ENCODE peak calls at places on chromosomes 5 and 9, in seven cellular contexts. U is lower lobe of right lung, H is PC-3, E is AG04450, C is mammary epithelial cell, F is A549, A is IMR-90. M is an unnamed sample.

GRCh38 chr5:123937230-123937629 is 425.3 kb downstream of the CSNK1G3 start:
- DNase-seq in A (peak), E (no peak), U (no peak), C (peak), F (no peak), H (peak), M (no peak)

GRCh38 chr5:132387649-132388117 is 18.2 kb downstream of the SLC22A5 start:
- DNase-seq in H (peak), U (peak), A (peak), F (peak), C (peak), E (peak), M (peak)

GRCh38 chr9:109843651-109844050 is 63.7 kb downstream of the PALM2AKAP2 start:
- DNase-seq in H (no peak), C (no peak), A (no peak), E (no peak), F (no peak), U (peak), M (no peak)

GRCh38 chr5:168047669-168048111 is 243.8 kb upstream of the WWC1 start:
- DNase-seq in C (no peak), U (no peak), H (no peak), E (no peak), A (no peak), F (no peak), M (no peak)

GRCh38 chr5:60036539-60036938 is 143.0 kb upstream of the PDE4D start:
- DNase-seq in C (no peak), U (no peak), F (no peak), H (no peak), A (no peak), E (no peak), M (no peak)

GRCh38 chr9:97386265-97386633 is 25.6 kb upstream of the TDRD7 start:
- DNase-seq in H (no peak), F (no peak), C (no peak), U (no peak), E (no peak), A (no peak), M (no peak)

GRCh38 chr9:136769710-136770191 is 5.4 kb upstream of the LCN15 start:
- DNase-seq in E (no peak), A (no peak), F (peak), U (no peak), H (peak), C (no peak), M (no peak)

GRCh38 chr5:175694371-175695160 is 36.7 kb downstream of the HRH2 start:
- DNase-seq in A (no peak), E (no peak), H (no peak), F (no peak), C (no peak), U (no peak), M (no peak)

GRCh38 chr9:69411931-69412740 is 87.1 kb downstream of the ENTREP1 start:
- DNase-seq in H (no peak), A (no peak), F (no peak), C (no peak), E (no peak), U (no peak), M (no peak)

GRCh38 chr5:168104811-168105481 is 186.5 kb upstream of the WWC1 start:
- DNase-seq in C (no peak), A (no peak), U (no peak), E (no peak), H (no peak), F (no peak), M (no peak)

GRCh38 chr9:17481565-17481964 is 97.3 kb upstream of the SH3GL2 start:
- DNase-seq in F (no peak), A (no peak), H (no peak), E (no peak), U (no peak), C (no peak), M (no peak)

GRCh38 chr5:141050622-141051525 is at the start of gene PCDHB1:
- DNase-seq in H (peak), A (no peak), U (no peak), F (no peak), C (peak), E (no peak), M (no peak)

GRCh38 chr9:112075009-112075378 is 100.1 kb downstream of the SUSD1 start:
- DNase-seq in H (no peak), U (no peak), E (no peak), F (no peak), C (no peak), A (no peak), M (no peak)

GRCh38 chr5:175867587-175868347 is 3.6 kb upstream of the CPLX2 start:
- DNase-seq in U (no peak), C (peak), A (no peak), H (peak), F (peak), E (no peak), M (no peak)

GRCh38 chr5:167245871-167246270 is 1045.6 kb upstream of the WWC1 start:
- DNase-seq in A (no peak), E (no peak), F (no peak), U (no peak), H (no peak), C (no peak), M (no peak)

GRCh38 chr5:83750759-83751158 is 30.1 kb upstream of the HAPLN1 start:
- DNase-seq in A (no peak), F (no peak), U (no peak), C (no peak), E (no peak), H (no peak), M (no peak)

GRCh38 chr5:126410623-126411022 is 12.6 kb upstream of the GRAMD2B start:
- DNase-seq in A (no peak), U (no peak), E (no peak), H (no peak), F (no peak), C (no peak), M (no peak)

GRCh38 chr5:102903074-102903871 is 148.2 kb downstream of the PAM start:
- DNase-seq in A (peak), F (no peak), H (peak), E (peak), C (peak), U (no peak), M (no peak)

GRCh38 chr5:35735718-35736117 is 118.1 kb downstream of the SPEF2 start:
- DNase-seq in U (no peak), F (no peak), C (no peak), H (no peak), A (no peak), E (no peak), M (no peak)

GRCh38 chr5:116076496-116076895 is 8.3 kb upstream of the COMMD10 start:
- DNase-seq in H (no peak), C (no peak), E (no peak), U (no peak), A (no peak), F (no peak), M (no peak)

GRCh38 chr5:141883184-141883947 is 5.2 kb upstream of the PCDH1 start:
- DNase-seq in E (no peak), H (peak), U (peak), C (peak), F (no peak), A (peak), M (no peak)

GRCh38 chr5:57735754-57736153 is 253.1 kb upstream of the ACTBL2 start:
- DNase-seq in A (peak), H (peak), C (peak), F (peak), E (peak), U (no peak), M (no peak)

GRCh38 chr5:79436224-79436623 is 77.7 kb downstream of the HOMER1 start:
- DNase-seq in F (no peak), C (peak), U (no peak), E (peak), H (no peak), A (peak), M (peak)

GRCh38 chr5:1755321-1755949 is 44.2 kb downstream of the MRPL36 start:
- DNase-seq in C (no peak), U (peak), E (no peak), F (no peak), H (no peak), A (no peak), M (no peak)

GRCh38 chr9:134099123-134099761 is 31.4 kb upstream of the BRD3 start:
- DNase-seq in A (peak), H (peak), U (no peak), F (peak), E (no peak), C (peak), M (no peak)

GRCh38 chr5:80481019-80481893 is 6.6 kb upstream of the FAM151B start:
- DNase-seq in A (peak), E (no peak), H (peak), F (peak), C (peak), U (no peak), M (no peak)

GRCh38 chr9:34985311-34985899 is 4.1 kb upstream of the DNAJB5 start:
- DNase-seq in U (no peak), F (peak), C (peak), E (no peak), H (peak), A (peak), M (no peak)

DNA sequence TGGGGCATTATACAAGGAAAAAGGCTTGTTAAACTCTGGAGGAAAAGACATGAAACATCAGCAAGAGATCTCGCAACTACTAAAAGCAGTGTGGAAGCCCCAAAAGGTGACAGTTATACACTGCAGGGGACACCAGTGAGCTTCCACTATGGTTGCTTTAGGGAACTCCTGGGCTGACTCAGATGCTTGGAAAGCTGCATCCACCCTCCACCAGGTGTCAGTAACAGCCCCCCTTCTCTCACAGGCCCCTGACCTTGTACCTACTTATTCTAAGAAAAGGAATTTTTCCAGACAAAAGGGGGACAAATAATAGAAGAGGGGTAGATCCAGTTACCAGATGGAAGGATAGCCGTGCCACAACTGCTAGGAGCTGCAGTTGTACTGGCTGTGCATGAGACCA is 154.4 kb upstream of the COX7C start:
- DNase-seq in C (no peak), F (peak), H (peak), A (no peak), U (no peak), E (no peak), M (no peak)
- H3K27ac ChIP-seq in C (no peak), F (no peak), H (no peak), A (no peak), U (no peak), E (no peak), M (no peak)

DNA sequence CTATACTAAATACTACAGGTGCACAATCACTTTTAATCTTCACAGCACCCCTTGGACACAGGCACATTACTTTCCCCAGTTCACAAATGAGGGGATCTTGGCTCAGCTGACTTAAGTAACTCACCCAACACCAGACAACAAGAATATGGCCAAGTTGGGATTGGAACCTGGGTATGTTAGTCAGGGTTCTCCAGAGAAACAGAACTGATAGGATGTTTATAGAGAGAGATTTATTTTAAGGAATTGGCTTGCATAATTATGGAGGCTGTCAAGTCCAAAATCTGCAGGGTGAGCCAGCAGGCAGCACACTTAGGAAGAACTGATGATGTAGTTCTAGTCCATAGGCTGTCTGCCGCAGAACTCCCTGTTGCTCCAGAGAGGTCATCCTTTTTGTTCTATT is 312.9 kb downstream of the MAN2A1 start:
- DNase-seq in A (no peak), C (no peak), U (no peak), E (no peak), F (no peak), H (no peak), M (no peak)
- H3K27ac ChIP-seq in A (no peak), C (no peak), U (no peak), E (no peak), F (no peak), H (no peak), M (no peak)

DNA sequence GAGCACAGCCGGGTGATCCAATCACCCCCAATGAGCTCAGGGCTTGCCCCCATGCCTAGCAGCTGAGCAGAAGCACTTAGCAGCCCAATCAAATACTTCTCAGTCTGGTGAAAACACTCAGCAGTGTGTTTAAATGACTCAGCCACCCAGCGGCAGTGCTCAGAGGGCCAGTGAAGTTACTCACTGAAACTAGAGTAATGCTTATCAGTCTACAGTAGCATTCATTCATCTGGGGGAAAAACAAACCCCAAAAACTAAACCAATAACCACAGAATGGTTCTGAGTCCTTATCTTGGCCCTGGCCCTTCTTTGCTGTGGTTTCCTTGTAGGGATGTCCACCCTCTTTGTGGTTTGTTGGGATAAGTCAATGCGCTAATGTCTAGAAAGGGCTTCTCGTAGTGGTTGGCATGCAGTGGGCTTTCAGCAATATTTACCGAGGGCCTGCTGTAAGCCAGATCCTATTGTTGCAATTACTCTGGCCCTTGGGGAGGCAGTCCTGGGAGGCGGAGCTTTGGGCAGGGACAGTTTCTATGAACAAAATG is 43.2 kb downstream of the LHX2 start:
- DNase-seq in A (peak), C (peak), H (peak), F (no peak), E (peak), U (no peak), M (peak)
- H3K27ac ChIP-seq in A (no peak), C (no peak), H (no peak), F (no peak), E (no peak), U (no peak), M (peak)

GRCh38 chr5:148853868-148854267 is 27.5 kb downstream of the ADRB2 start:
- DNase-seq in F (no peak), U (no peak), E (no peak), H (no peak), C (no peak), A (no peak), M (no peak)
- H3K27ac ChIP-seq in F (no peak), U (no peak), E (no peak), H (no peak), C (no peak), A (no peak), M (no peak)

GRCh38 chr9:124217839-124218437 is 39.8 kb upstream of the NEK6 start:
- DNase-seq in E (no peak), U (no peak), C (no peak), H (no peak), A (no peak), F (no peak), M (no peak)
- H3K27ac ChIP-seq in E (no peak), U (peak), C (no peak), H (peak), A (no peak), F (no peak), M (no peak)

DNA sequence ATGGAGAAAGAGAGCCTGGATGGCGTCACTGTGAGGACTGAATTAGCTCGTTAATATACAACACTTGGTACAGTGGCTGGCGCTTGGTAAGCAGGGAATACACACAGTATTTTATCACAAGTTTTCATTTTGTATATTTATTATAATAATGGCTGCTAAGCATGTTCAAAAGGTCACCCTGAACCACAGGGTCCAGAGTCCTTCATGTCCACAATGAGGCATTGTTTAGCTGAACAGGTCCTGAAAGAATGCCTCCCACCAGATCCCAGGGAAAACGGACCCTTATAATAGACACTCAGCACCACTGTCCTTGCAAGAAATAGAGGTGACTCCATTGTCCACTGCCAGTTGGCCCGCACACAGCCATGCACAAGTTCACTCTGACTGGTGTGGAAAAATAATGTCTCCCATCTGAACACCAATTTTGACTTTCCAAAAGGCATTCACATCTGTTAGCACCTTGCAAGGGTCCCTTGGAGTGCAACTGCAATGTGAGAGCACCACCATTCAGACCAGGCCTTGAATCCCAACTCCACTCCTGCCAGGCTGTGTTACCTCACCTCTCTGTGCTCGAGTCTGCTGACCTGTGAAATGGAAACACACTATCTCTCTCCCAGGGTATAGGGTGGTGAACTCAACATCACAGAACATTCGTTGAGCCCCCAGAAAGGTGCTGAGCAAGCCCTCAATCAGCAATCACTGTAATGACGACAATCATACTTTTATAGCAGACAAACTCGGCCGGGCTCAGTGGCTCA is 3.9 kb downstream of the VDAC1 start:
- DNase-seq in F (no peak), H (no peak), E (no peak), U (no peak), C (no peak), A (no peak), M (no peak)
- H3K27ac ChIP-seq in F (no peak), H (no peak), E (no peak), U (no peak), C (no peak), A (no peak), M (no peak)

M was measured in epithelial cell of prostate.